ENCODE peak calls at places on chromosomes 11 and 22, in seven cellular contexts. One of them, this sample, is unnamed.

GRCh38 chr11:131671764-131672163 is 301.3 kb downstream of the NTM start:
- DNase-seq in thyroid gland: peak; percentile 66
- DNase-seq in transverse colon: no peak
- DNase-seq in A549: no peak
- DNase-seq in spleen: no peak
- DNase-seq in prostate gland: no peak
- DNase-seq in ovary: no peak
- DNase-seq in this sample: no peak

GRCh38 chr22:30892286-30892685 is 76.3 kb downstream of the MORC2 start:
- DNase-seq in thyroid gland: no peak
- DNase-seq in transverse colon: no peak
- DNase-seq in A549: no peak
- DNase-seq in spleen: peak; percentile 48
- DNase-seq in prostate gland: no peak
- DNase-seq in ovary: no peak
- DNase-seq in this sample: peak; percentile 66

GRCh38 chr11:62676698-62677097 is 2.2 kb downstream of the UBXN1 start:
- DNase-seq in thyroid gland: no peak
- DNase-seq in transverse colon: no peak
- DNase-seq in A549: no peak
- DNase-seq in spleen: no peak
- DNase-seq in prostate gland: no peak
- DNase-seq in ovary: no peak
- DNase-seq in this sample: no peak

GRCh38 chr22:48866906-48867597 is 960.6 kb downstream of the BRD1 start:
- DNase-seq in thyroid gland: no peak
- DNase-seq in transverse colon: no peak
- DNase-seq in A549: no peak
- DNase-seq in spleen: peak; percentile 61
- DNase-seq in prostate gland: no peak
- DNase-seq in ovary: no peak
- DNase-seq in this sample: no peak

GRCh38 chr11:78651923-78652602 is 77.4 kb upstream of the NARS2 start:
- DNase-seq in thyroid gland: peak; percentile 41
- DNase-seq in transverse colon: no peak
- DNase-seq in A549: no peak
- DNase-seq in spleen: no peak
- DNase-seq in prostate gland: no peak
- DNase-seq in ovary: no peak
- DNase-seq in this sample: peak; percentile 53

GRCh38 chr11:120432056-120433018 is 79.2 kb upstream of the GRIK4 start:
- DNase-seq in thyroid gland: no peak
- DNase-seq in transverse colon: no peak
- DNase-seq in A549: peak; percentile 85
- DNase-seq in spleen: no peak
- DNase-seq in prostate gland: peak; percentile 66
- DNase-seq in ovary: no peak
- DNase-seq in this sample: peak; percentile 70

GRCh38 chr11:126378763-126379162 is 23.3 kb downstream of the ST3GAL4 start:
- DNase-seq in thyroid gland: no peak
- DNase-seq in transverse colon: no peak
- DNase-seq in A549: no peak
- DNase-seq in spleen: no peak
- DNase-seq in prostate gland: no peak
- DNase-seq in ovary: no peak
- DNase-seq in this sample: no peak

GRCh38 chr11:134412508-134413333 is 679 bp upstream of the B3GAT1 start:
- DNase-seq in thyroid gland: peak; percentile 68
- DNase-seq in transverse colon: peak; percentile 12
- DNase-seq in A549: no peak
- DNase-seq in spleen: peak; percentile 67
- DNase-seq in prostate gland: no peak
- DNase-seq in ovary: peak; percentile 46
- DNase-seq in this sample: no peak

GRCh38 chr11:120178441-120179070 is 32.3 kb upstream of the OAF start:
- DNase-seq in thyroid gland: no peak
- DNase-seq in transverse colon: no peak
- DNase-seq in A549: no peak
- DNase-seq in spleen: peak; percentile 37
- DNase-seq in prostate gland: no peak
- DNase-seq in ovary: no peak
- DNase-seq in this sample: no peak

GRCh38 chr11:82790723-82791487 is 57.2 kb upstream of the FAM181B start:
- DNase-seq in thyroid gland: no peak
- DNase-seq in transverse colon: no peak
- DNase-seq in A549: no peak
- DNase-seq in spleen: no peak
- DNase-seq in prostate gland: no peak
- DNase-seq in ovary: peak; percentile 36
- DNase-seq in this sample: no peak

GRCh38 chr22:49999063-49999900 is 13.3 kb downstream of the IL17REL start:
- DNase-seq in thyroid gland: no peak
- DNase-seq in transverse colon: peak; percentile 37
- DNase-seq in A549: no peak
- DNase-seq in spleen: peak; percentile 76
- DNase-seq in prostate gland: no peak
- DNase-seq in ovary: no peak
- DNase-seq in this sample: peak; percentile 65

GRCh38 chr11:94602430-94603372 is 35.5 kb downstream of the PIWIL4 start:
- DNase-seq in thyroid gland: no peak
- DNase-seq in transverse colon: peak; percentile 65
- DNase-seq in A549: peak; percentile 41
- DNase-seq in spleen: no peak
- DNase-seq in prostate gland: peak; percentile 55
- DNase-seq in ovary: peak; percentile 60
- DNase-seq in this sample: peak; percentile 26

GRCh38 chr11:119584193-119585037 is 144.6 kb downstream of the NECTIN1 start:
- DNase-seq in thyroid gland: peak; percentile 82
- DNase-seq in transverse colon: no peak
- DNase-seq in A549: no peak
- DNase-seq in spleen: no peak
- DNase-seq in prostate gland: peak; percentile 75
- DNase-seq in ovary: no peak
- DNase-seq in this sample: peak; percentile 46

GRCh38 chr11:61336171-61336935 is 3.3 kb downstream of the TKFC start:
- DNase-seq in thyroid gland: peak; percentile 85
- DNase-seq in transverse colon: peak; percentile 86
- DNase-seq in A549: peak; percentile 83
- DNase-seq in spleen: peak; percentile 96
- DNase-seq in prostate gland: peak; percentile 82
- DNase-seq in ovary: peak; percentile 84
- DNase-seq in this sample: peak; percentile 68

GRCh38 chr11:2737876-2738275 is 38.1 kb upstream of the KCNQ1OT1 start:
- DNase-seq in thyroid gland: no peak
- DNase-seq in transverse colon: peak; percentile 63
- DNase-seq in A549: no peak
- DNase-seq in spleen: no peak
- DNase-seq in prostate gland: no peak
- DNase-seq in ovary: no peak
- DNase-seq in this sample: no peak
- TF ChIP-seq CTCF in thyroid gland: no peak
- TF ChIP-seq CTCF in transverse colon: no peak
- TF ChIP-seq CTCF in A549: no peak
- TF ChIP-seq CTCF in spleen: no peak
- TF ChIP-seq CTCF in prostate gland: no peak
- TF ChIP-seq CTCF in ovary: no peak
- TF ChIP-seq CTCF in this sample: no peak

DNA sequence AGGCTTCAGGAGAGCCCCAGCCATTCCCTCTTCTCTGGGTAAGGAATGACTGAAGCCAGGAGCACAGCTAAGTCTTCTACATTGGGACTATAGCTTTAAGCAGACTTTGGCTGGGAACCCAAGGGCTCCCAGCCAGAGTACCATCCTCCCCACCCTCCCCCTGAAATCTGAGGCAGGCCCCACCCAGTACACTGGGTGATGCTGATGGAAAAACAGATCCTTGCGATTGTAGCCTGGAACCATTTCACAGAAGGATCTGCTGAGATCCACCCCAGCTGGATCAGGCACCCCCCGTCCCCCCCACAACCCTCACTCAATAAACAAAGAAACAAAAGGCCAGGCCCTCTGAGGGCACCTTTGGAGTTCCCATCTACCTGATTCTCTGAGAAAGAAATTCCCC is 39.8 kb downstream of the IL18BP start:
- DNase-seq in thyroid gland: peak; percentile 47
- DNase-seq in transverse colon: peak; percentile 61
- DNase-seq in A549: no peak
- DNase-seq in spleen: no peak
- DNase-seq in prostate gland: peak; percentile 78
- DNase-seq in ovary: peak; percentile 70
- DNase-seq in this sample: peak; percentile 78
- H3K4me3 ChIP-seq in thyroid gland: no peak overlapping the region
- H3K4me3 ChIP-seq in transverse colon: peak overlapping the region; percentile 44
- H3K4me3 ChIP-seq in A549: no peak overlapping the region
- H3K4me3 ChIP-seq in spleen: no peak overlapping the region
- H3K4me3 ChIP-seq in prostate gland: peak overlapping the region; percentile 38
- H3K4me3 ChIP-seq in ovary: peak overlapping the region; percentile 57
- H3K4me3 ChIP-seq in this sample: no peak overlapping the region

GRCh38 chr11:18634140-18635032 is at the start of gene SPTY2D1:
- DNase-seq in thyroid gland: peak; percentile 100
- DNase-seq in transverse colon: peak; percentile 99
- DNase-seq in A549: peak; percentile 99
- DNase-seq in spleen: peak; percentile 100
- DNase-seq in prostate gland: peak; percentile 100
- DNase-seq in ovary: peak; percentile 99
- DNase-seq in this sample: peak; percentile 100
- TF ChIP-seq POLR2A in thyroid gland: peak; percentile 94
- TF ChIP-seq POLR2A in transverse colon: peak; percentile 96
- TF ChIP-seq POLR2A in A549: peak; percentile 68
- TF ChIP-seq POLR2A in spleen: peak; percentile 62
- TF ChIP-seq POLR2A in prostate gland: peak; percentile 93
- TF ChIP-seq POLR2A in ovary: peak; percentile 88
- TF ChIP-seq POLR2A in this sample: no peak

GRCh38 chr22:23274146-23274526 is 93.8 kb downstream of the BCR start:
- DNase-seq in thyroid gland: no peak
- DNase-seq in transverse colon: no peak
- DNase-seq in A549: no peak
- DNase-seq in spleen: no peak
- DNase-seq in prostate gland: no peak
- DNase-seq in ovary: no peak
- DNase-seq in this sample: no peak

GRCh38 chr22:23271597-23271908 is 91.2 kb downstream of the BCR start:
- DNase-seq in thyroid gland: no peak
- DNase-seq in transverse colon: no peak
- DNase-seq in A549: no peak
- DNase-seq in spleen: no peak
- DNase-seq in prostate gland: no peak
- DNase-seq in ovary: no peak
- DNase-seq in this sample: no peak

GRCh38 chr22:23273445-23274145 is 93.3 kb downstream of the BCR start:
- DNase-seq in thyroid gland: no peak
- DNase-seq in transverse colon: no peak
- DNase-seq in A549: no peak
- DNase-seq in spleen: no peak
- DNase-seq in prostate gland: no peak
- DNase-seq in ovary: no peak
- DNase-seq in this sample: no peak

GRCh38 chr22:23272371-23272770 is 92.1 kb downstream of the BCR start:
- DNase-seq in thyroid gland: peak; percentile 54
- DNase-seq in transverse colon: no peak
- DNase-seq in A549: no peak
- DNase-seq in spleen: no peak
- DNase-seq in prostate gland: no peak
- DNase-seq in ovary: no peak
- DNase-seq in this sample: no peak

GRCh38 chr22:23272834-23273233 is 92.5 kb downstream of the BCR start:
- DNase-seq in thyroid gland: no peak
- DNase-seq in transverse colon: no peak
- DNase-seq in A549: no peak
- DNase-seq in spleen: no peak
- DNase-seq in prostate gland: no peak
- DNase-seq in ovary: no peak
- DNase-seq in this sample: no peak
- TF ChIP-seq CTCF in thyroid gland: no peak
- TF ChIP-seq CTCF in transverse colon: no peak
- TF ChIP-seq CTCF in A549: no peak
- TF ChIP-seq CTCF in spleen: no peak
- TF ChIP-seq CTCF in prostate gland: no peak
- TF ChIP-seq CTCF in ovary: no peak
- TF ChIP-seq CTCF in this sample: no peak

GRCh38 chr22:41801886-41802285 is 1.4 kb downstream of the CCDC134 start:
- DNase-seq in thyroid gland: no peak
- DNase-seq in transverse colon: no peak
- DNase-seq in A549: no peak
- DNase-seq in spleen: no peak
- DNase-seq in prostate gland: no peak
- DNase-seq in ovary: no peak
- DNase-seq in this sample: no peak
- H3K4me3 ChIP-seq in thyroid gland: no peak overlapping the region
- H3K4me3 ChIP-seq in transverse colon: no peak overlapping the region
- H3K4me3 ChIP-seq in A549: peak overlapping the region; percentile 87
- H3K4me3 ChIP-seq in spleen: no peak overlapping the region
- H3K4me3 ChIP-seq in prostate gland: no peak overlapping the region
- H3K4me3 ChIP-seq in ovary: no peak overlapping the region
- H3K4me3 ChIP-seq in this sample: no peak overlapping the region

GRCh38 chr11:128519353-128519752 is 68.0 kb downstream of the ETS1 start:
- DNase-seq in thyroid gland: no peak
- DNase-seq in transverse colon: no peak
- DNase-seq in A549: no peak
- DNase-seq in spleen: no peak
- DNase-seq in prostate gland: no peak
- DNase-seq in ovary: no peak
- DNase-seq in this sample: no peak

GRCh38 chr11:128516886-128517285 is 70.5 kb downstream of the ETS1 start:
- DNase-seq in thyroid gland: no peak
- DNase-seq in transverse colon: no peak
- DNase-seq in A549: no peak
- DNase-seq in spleen: no peak
- DNase-seq in prostate gland: no peak
- DNase-seq in ovary: no peak
- DNase-seq in this sample: no peak

GRCh38 chr11:128520206-128520885 is 67.0 kb downstream of the ETS1 start:
- DNase-seq in thyroid gland: no peak
- DNase-seq in transverse colon: no peak
- DNase-seq in A549: no peak
- DNase-seq in spleen: no peak
- DNase-seq in prostate gland: no peak
- DNase-seq in ovary: no peak
- DNase-seq in this sample: no peak

GRCh38 chr11:128517457-128518230 is 69.7 kb downstream of the ETS1 start:
- DNase-seq in thyroid gland: no peak
- DNase-seq in transverse colon: no peak
- DNase-seq in A549: no peak
- DNase-seq in spleen: no peak
- DNase-seq in prostate gland: no peak
- DNase-seq in ovary: no peak
- DNase-seq in this sample: no peak

GRCh38 chr11:128518493-128519207 is 68.7 kb downstream of the ETS1 start:
- DNase-seq in thyroid gland: no peak
- DNase-seq in transverse colon: no peak
- DNase-seq in A549: no peak
- DNase-seq in spleen: no peak
- DNase-seq in prostate gland: no peak
- DNase-seq in ovary: no peak
- DNase-seq in this sample: no peak
- TF ChIP-seq POLR2A in thyroid gland: no peak
- TF ChIP-seq POLR2A in transverse colon: no peak
- TF ChIP-seq POLR2A in A549: no peak
- TF ChIP-seq POLR2A in spleen: peak; percentile 44
- TF ChIP-seq POLR2A in prostate gland: no peak
- TF ChIP-seq POLR2A in ovary: no peak
- TF ChIP-seq POLR2A in this sample: no peak

This sample was measured in lower leg skin.